ENCODE peak calls at places on chromosomes 1 and 21, in ten cellular contexts. D is progenitor cell of endocrine pancreas, P is breast epithelium, Y is B cell, L is neural progenitor cell, G is lower leg skin, O is Peyer's patch, F is GM10248, S is AG09319, K is retinal pigment epithelial cell. U is an unnamed sample.

GRCh38 chr1:25516686-25517085 is 26.7 kb upstream of the LDLRAP1 start:
- DNase-seq in D (no peak), S (no peak), K (no peak), F (no peak), P (no peak), Y (no peak), G (no peak), O (no peak), L (no peak), U (no peak)

GRCh38 chr21:46184625-46185555 is 631 bp upstream of the SPATC1L start:
- DNase-seq in O (peak), Y (peak), D (peak), P (peak), F (peak), K (peak), S (no peak), L (peak), G (peak), U (peak)

GRCh38 chr1:244801246-244801645 is 34.2 kb upstream of the COX20 start:
- DNase-seq in K (no peak), Y (peak), D (no peak), L (peak), F (peak), O (no peak), G (no peak), P (peak), S (no peak), U (no peak)

GRCh38 chr1:105641407-105641806 is 1415.1 kb upstream of the PRMT6 start:
- DNase-seq in P (no peak), G (no peak), F (no peak), S (no peak), D (no peak), Y (no peak), K (no peak), L (peak), O (no peak), U (no peak)

GRCh38 chr1:42085596-42085995 is 67.6 kb upstream of the GUCA2B start:
- DNase-seq in Y (no peak), G (no peak), K (no peak), S (no peak), F (no peak), D (no peak), P (no peak), O (no peak), L (no peak), U (no peak)

GRCh38 chr1:113684153-113684541 is 75.1 kb downstream of the PHTF1 start:
- DNase-seq in F (no peak), K (no peak), G (peak), P (no peak), D (no peak), O (no peak), L (no peak), S (no peak), Y (no peak), U (peak)

GRCh38 chr1:198934901-198935301 is 296.1 kb downstream of the PTPRC start:
- DNase-seq in Y (no peak), G (no peak), O (no peak), P (no peak), F (no peak), S (no peak), D (no peak), K (no peak), L (no peak), U (peak)

GRCh38 chr21:41137889-41138288 is 30.1 kb upstream of the BACE2 start:
- DNase-seq in O (no peak), D (no peak), L (no peak), Y (no peak), S (no peak), P (no peak), F (no peak), G (no peak), K (no peak), U (no peak)

GRCh38 chr1:145849356-145850165 is 4.1 kb downstream of the NUDT17 start:
- DNase-seq in S (no peak), G (no peak), P (no peak), Y (no peak), O (no peak), L (peak), F (no peak), D (no peak), K (peak), U (peak)

GRCh38 chr21:24375201-24375600 is 1232.1 kb downstream of the MRPL39 start:
- DNase-seq in D (no peak), Y (no peak), O (no peak), F (no peak), G (no peak), K (no peak), S (no peak), P (no peak), L (no peak), U (no peak)

GRCh38 chr1:9115656-9116205 is 13.2 kb downstream of the GPR157 start:
- DNase-seq in Y (no peak), K (no peak), O (no peak), P (no peak), S (no peak), G (no peak), L (no peak), F (no peak), D (no peak), U (peak)

GRCh38 chr1:87239997-87240396 is 88.7 kb upstream of the LMO4 start:
- DNase-seq in L (no peak), G (no peak), D (no peak), Y (no peak), O (no peak), S (no peak), P (no peak), K (no peak), F (no peak), U (no peak)

GRCh38 chr1:213399695-213400094 is 348.7 kb downstream of the RPS6KC1 start:
- DNase-seq in G (no peak), Y (no peak), K (no peak), D (no peak), S (no peak), O (no peak), F (no peak), L (peak), P (no peak), U (no peak)

GRCh38 chr1:67599085-67599484 is 85.9 kb upstream of the GADD45A start:
- DNase-seq in L (no peak), D (no peak), G (no peak), S (no peak), Y (no peak), F (no peak), O (no peak), K (no peak), P (no peak), U (peak)

GRCh38 chr1:230174765-230175747 is 108.0 kb downstream of the GALNT2 start:
- DNase-seq in Y (no peak), O (no peak), F (no peak), G (no peak), K (no peak), D (no peak), S (no peak), P (no peak), L (no peak), U (no peak)

GRCh38 chr1:206672844-206673758 is 11.6 kb upstream of the MAPKAPK2 start:
- DNase-seq in L (no peak), D (no peak), K (no peak), O (no peak), S (no peak), F (peak), P (no peak), Y (no peak), G (no peak), U (no peak)

GRCh38 chr1:240823357-240823756 is 211.4 kb upstream of the GREM2 start:
- DNase-seq in L (no peak), K (no peak), F (no peak), G (no peak), P (no peak), S (no peak), O (no peak), Y (no peak), D (no peak), U (no peak)

GRCh38 chr1:33905241-33905640 is 41.4 kb downstream of the HMGB4 start:
- DNase-seq in P (no peak), G (no peak), S (no peak), K (no peak), O (no peak), L (no peak), F (no peak), D (no peak), Y (no peak), U (no peak)

GRCh38 chr1:58162952-58163550 is 383.5 kb downstream of the OMA1 start:
- DNase-seq in G (peak), Y (no peak), L (peak), K (peak), O (no peak), D (peak), S (peak), F (no peak), P (no peak), U (peak)

GRCh38 chr1:18557621-18558465 is 72.8 kb upstream of the PAX7 start:
- DNase-seq in D (no peak), F (no peak), Y (no peak), K (no peak), G (no peak), P (no peak), S (no peak), O (peak), L (peak), U (no peak)

GRCh38 chr1:42793824-42794223 is 9.0 kb downstream of the TMEM269 start:
- DNase-seq in O (no peak), F (no peak), L (no peak), P (no peak), G (no peak), K (no peak), S (no peak), Y (no peak), D (no peak), U (no peak)

GRCh38 chr1:56153276-56153675 is 426.1 kb downstream of the PLPP3 start:
- DNase-seq in G (no peak), K (no peak), L (no peak), F (no peak), S (no peak), D (no peak), Y (no peak), P (no peak), O (no peak), U (no peak)

GRCh38 chr1:179143332-179143731 is 61.5 kb downstream of the TOR3A start:
- DNase-seq in L (no peak), G (no peak), F (no peak), O (no peak), P (no peak), K (peak), Y (no peak), S (peak), D (no peak), U (peak)

GRCh38 chr21:21366277-21366676 is 368.1 kb downstream of the NCAM2 start:
- DNase-seq in K (no peak), S (no peak), O (no peak), L (no peak), G (no peak), P (no peak), Y (no peak), D (no peak), F (no peak), U (no peak)

GRCh38 chr1:36231191-36231590 is 6.9 kb downstream of the THRAP3 start:
- DNase-seq in L (peak), K (no peak), Y (no peak), G (no peak), S (no peak), D (no peak), F (no peak), P (no peak), O (no peak), U (no peak)

GRCh38 chr1:51517361-51518032 is 1.6 kb downstream of the EPS15 start:
- DNase-seq in K (no peak), L (no peak), S (no peak), O (no peak), F (no peak), Y (no peak), P (no peak), G (no peak), D (no peak), U (no peak)

GRCh38 chr21:41487082-41487481 is 20.9 kb downstream of the TMPRSS2 start:
- DNase-seq in D (no peak), S (no peak), O (peak), K (no peak), Y (no peak), L (no peak), G (no peak), F (no peak), P (no peak), U (no peak)

GRCh38 chr1:98870959-98871903 is 133.4 kb downstream of the PLPPR5 start:
- DNase-seq in Y (peak), K (no peak), O (no peak), L (no peak), G (no peak), D (no peak), F (peak), P (no peak), S (no peak), U (no peak)

GRCh38 chr1:29674625-29675326 is 438.5 kb downstream of the PTPRU start:
- DNase-seq in S (no peak), F (no peak), D (no peak), L (no peak), O (peak), G (no peak), K (no peak), P (no peak), Y (no peak), U (no peak)

GRCh38 chr1:177310326-177310725 is 139.6 kb downstream of the BRINP2 start:
- DNase-seq in S (no peak), L (no peak), F (no peak), Y (no peak), O (no peak), P (no peak), G (no peak), D (no peak), K (no peak), U (no peak)

GRCh38 chr1:38817958-38818705 is 41.4 kb downstream of the RRAGC start:
- DNase-seq in K (no peak), G (no peak), Y (peak), D (peak), P (no peak), F (peak), O (no peak), S (no peak), L (peak), U (no peak)

GRCh38 chr1:61254629-61255323 is 172.4 kb downstream of the NFIA start:
- DNase-seq in L (no peak), S (no peak), G (peak), Y (no peak), O (no peak), D (no peak), P (no peak), F (no peak), K (no peak), U (peak)

GRCh38 chr1:2534775-2535387 is 4.8 kb upstream of the HES5 start:
- DNase-seq in L (no peak), D (no peak), S (no peak), K (no peak), O (peak), P (no peak), F (no peak), G (peak), Y (no peak), U (peak)

GRCh38 chr1:31327381-31327780 is 30.5 kb downstream of the ZCCHC17 start:
- DNase-seq in D (no peak), P (no peak), Y (no peak), F (no peak), L (no peak), O (no peak), S (peak), K (no peak), G (no peak), U (no peak)

GRCh38 chr21:36321325-36322082 is 1.5 kb downstream of the MORC3 start:
- DNase-seq in S (no peak), F (no peak), L (peak), D (no peak), Y (no peak), K (peak), P (no peak), O (no peak), G (no peak), U (no peak)

GRCh38 chr1:201140941-201141260 is 13.4 kb downstream of the TMEM9 start:
- DNase-seq in O (no peak), Y (no peak), D (no peak), G (no peak), P (no peak), L (no peak), S (no peak), F (no peak), K (no peak), U (no peak)

GRCh38 chr1:7893529-7894180 is 40.8 kb upstream of the UTS2 start:
- DNase-seq in K (peak), L (no peak), O (no peak), S (peak), P (no peak), G (no peak), D (no peak), Y (no peak), F (no peak), U (peak)

GRCh38 chr21:25283720-25284119 is 323.6 kb downstream of the MRPL39 start:
- DNase-seq in Y (no peak), P (no peak), G (no peak), F (peak), S (peak), K (no peak), D (no peak), O (no peak), L (peak), U (peak)

DNA sequence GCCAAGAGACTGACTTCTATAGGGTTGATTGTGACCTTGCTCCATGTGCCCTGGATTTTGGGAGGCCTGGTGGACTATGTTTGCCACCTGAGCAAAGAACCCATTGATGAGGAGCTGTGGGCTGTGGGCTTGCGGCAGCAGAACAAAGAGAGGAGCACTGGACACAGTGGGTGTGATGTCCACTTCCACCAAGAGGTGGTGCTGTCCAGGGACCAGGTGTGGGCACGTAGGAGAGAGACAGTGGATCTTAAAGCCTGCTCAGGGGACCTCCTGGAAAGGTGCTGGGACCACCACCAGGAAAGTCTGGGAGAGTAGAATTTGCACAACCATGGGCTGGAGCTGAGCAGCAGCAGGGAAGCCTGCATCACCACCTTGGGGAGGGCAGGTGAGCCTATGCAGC is 106.7 kb upstream of the ETS2 start:
- DNase-seq in K (no peak), F (no peak), G (no peak), Y (no peak), P (no peak), O (no peak), D (no peak), L (peak), S (no peak), U (no peak)
- TF ChIP-seq CTCF in K (peak), F (no peak), G (no peak), Y (no peak), P (no peak), O (no peak), D (peak), L (peak), S (peak), U (peak)

DNA sequence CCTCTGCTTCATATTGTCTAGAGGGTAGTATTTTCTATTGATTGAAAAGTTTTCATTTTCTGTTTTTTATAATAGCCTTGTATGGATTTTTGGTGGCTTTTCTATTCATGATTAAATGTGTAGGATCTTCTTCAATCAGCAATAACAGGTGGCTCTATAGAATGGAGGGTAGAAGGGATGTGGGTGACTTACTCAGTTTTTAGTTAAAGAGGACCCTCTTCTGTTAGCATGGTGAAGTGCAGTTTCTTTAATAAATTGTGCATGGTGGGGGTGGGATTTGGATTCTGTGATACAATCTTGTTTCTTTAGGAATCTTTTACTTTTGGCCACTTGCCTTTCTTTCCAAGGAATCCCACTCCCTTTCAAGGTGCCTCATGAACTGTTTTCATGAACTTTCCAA is 64.7 kb downstream of the SLC35A3 start:
- DNase-seq in D (no peak), F (peak), Y (peak), L (peak), S (no peak), K (no peak), P (no peak), G (no peak), O (no peak), U (no peak)
- TF ChIP-seq CTCF in D (peak), F (peak), Y (peak), L (peak), S (peak), K (peak), P (no peak), G (no peak), O (no peak), U (peak)

DNA sequence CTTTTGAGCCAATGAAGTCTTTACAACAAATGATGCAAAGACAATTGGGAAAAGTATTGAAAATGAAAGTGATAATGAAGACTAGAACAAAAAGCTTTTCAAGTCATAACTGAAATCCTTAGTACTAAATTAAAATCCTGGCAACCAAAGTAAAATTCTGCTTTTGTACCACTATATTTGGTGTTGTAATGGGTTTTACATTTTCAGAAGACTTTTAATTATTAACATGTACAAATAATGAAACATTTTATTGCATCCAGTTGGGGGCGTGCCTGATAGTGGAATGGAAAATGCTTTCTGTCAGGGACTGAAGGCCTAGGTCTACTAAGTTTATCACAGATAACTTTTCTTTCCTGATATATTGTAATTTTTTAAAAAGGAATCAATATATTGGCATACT is 89.4 kb downstream of the SDCCAG8 start:
- DNase-seq in F (no peak), D (no peak), O (no peak), L (no peak), P (no peak), K (no peak), Y (no peak), S (no peak), G (no peak), U (no peak)
- TF ChIP-seq CTCF in F (peak), D (no peak), O (no peak), L (peak), P (no peak), K (peak), Y (no peak), S (peak), G (no peak), U (peak)

DNA sequence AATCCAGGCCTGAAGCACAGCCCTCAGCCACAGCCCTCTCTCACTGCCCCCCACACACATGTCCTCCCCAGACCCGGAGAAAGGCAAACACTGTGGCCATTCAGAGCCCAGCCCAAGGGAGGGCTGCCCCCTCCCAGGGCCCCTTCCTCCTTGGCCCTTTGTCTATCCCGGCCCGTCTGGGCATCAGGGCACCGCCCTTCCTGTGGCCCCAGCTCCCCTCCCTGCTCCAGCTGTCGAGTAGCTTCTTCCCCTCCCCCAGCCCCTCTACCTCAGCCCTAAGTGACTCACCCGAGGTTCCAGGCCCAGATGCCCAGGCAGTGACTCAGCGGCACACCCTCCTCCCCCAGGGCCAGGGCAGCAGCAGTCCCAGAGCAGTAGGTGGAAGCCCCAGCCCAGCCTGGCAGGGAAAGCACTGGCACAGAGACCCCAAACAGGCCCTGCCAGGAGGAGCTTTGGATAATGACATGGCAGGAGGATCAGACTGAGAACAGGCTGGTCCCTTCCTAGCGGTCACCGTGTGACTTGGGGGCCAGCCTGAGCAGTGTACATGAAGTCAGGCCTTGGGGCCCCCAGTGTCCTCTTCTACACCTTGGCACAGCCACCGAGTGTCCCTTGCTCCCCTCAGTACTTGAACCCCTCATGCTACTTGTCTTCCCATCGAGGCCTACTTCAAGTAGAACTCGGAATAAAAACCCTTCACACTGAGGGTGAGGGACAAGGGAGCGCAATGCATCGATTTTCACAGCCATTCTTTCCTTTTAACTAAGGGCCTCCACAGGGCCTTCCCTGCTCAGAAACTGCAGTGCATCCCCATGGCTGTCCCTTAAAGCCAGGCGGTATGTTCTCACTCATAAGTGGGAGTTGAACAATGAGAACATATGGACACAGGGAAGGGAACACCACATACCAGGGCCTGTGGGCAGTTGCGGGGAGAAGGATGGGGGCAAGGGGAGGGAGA is 1.0 kb upstream of the S100A2 start:
- DNase-seq in Y (peak), F (peak), L (peak), K (peak), O (peak), S (peak), G (peak), D (peak), P (peak), U (peak)
- TF ChIP-seq CTCF in Y (no peak), F (no peak), L (no peak), K (no peak), O (no peak), S (no peak), G (no peak), D (no peak), P (no peak), U (no peak)